ENCODE peak calls at places on chromosomes 5 and 9, in nine cellular contexts. One of them, this sample, is unnamed.

GRCh38 chr5:162496080-162496808 is 428.7 kb downstream of the GABRG2 start:
- DNase-seq in NCI-H524: no peak
- DNase-seq in foreskin keratinocyte: no peak
- DNase-seq in kidney glomerular epithelial cell: no peak
- DNase-seq in stimulated activated CD4-positive, alpha-beta T cell treated with anti-CD3 and anti-CD28 coated beads, TNF-alpha, amount 100 ng/mL, for 48 hours: no peak
- DNase-seq in pancreas: no peak
- DNase-seq in EH: no peak
- DNase-seq in progenitor cell of endocrine pancreas: no peak
- DNase-seq in HEK293T: no peak
- DNase-seq in this sample: no peak

GRCh38 chr5:177130211-177131018 is 3.2 kb upstream of the NSD1 start:
- DNase-seq in NCI-H524: no peak
- DNase-seq in foreskin keratinocyte: peak
- DNase-seq in kidney glomerular epithelial cell: no peak
- DNase-seq in stimulated activated CD4-positive, alpha-beta T cell treated with anti-CD3 and anti-CD28 coated beads, TNF-alpha, amount 100 ng/mL, for 48 hours: no peak
- DNase-seq in pancreas: no peak
- DNase-seq in EH: peak
- DNase-seq in progenitor cell of endocrine pancreas: no peak
- DNase-seq in HEK293T: no peak
- DNase-seq in this sample: no peak

GRCh38 chr5:106121972-106122605 is 1548.6 kb downstream of the EFNA5 start:
- DNase-seq in NCI-H524: no peak
- DNase-seq in foreskin keratinocyte: peak
- DNase-seq in kidney glomerular epithelial cell: no peak
- DNase-seq in stimulated activated CD4-positive, alpha-beta T cell treated with anti-CD3 and anti-CD28 coated beads, TNF-alpha, amount 100 ng/mL, for 48 hours: no peak
- DNase-seq in pancreas: no peak
- DNase-seq in EH: peak
- DNase-seq in progenitor cell of endocrine pancreas: no peak
- DNase-seq in HEK293T: peak
- DNase-seq in this sample: peak

GRCh38 chr5:77560677-77561263 is 68.7 kb upstream of the WDR41 start:
- DNase-seq in NCI-H524: peak
- DNase-seq in foreskin keratinocyte: peak
- DNase-seq in kidney glomerular epithelial cell: peak
- DNase-seq in stimulated activated CD4-positive, alpha-beta T cell treated with anti-CD3 and anti-CD28 coated beads, TNF-alpha, amount 100 ng/mL, for 48 hours: no peak
- DNase-seq in pancreas: no peak
- DNase-seq in EH: peak
- DNase-seq in progenitor cell of endocrine pancreas: no peak
- DNase-seq in HEK293T: peak
- DNase-seq in this sample: peak

GRCh38 chr9:84366683-84367082 is 26.1 kb upstream of the SLC28A3 start:
- DNase-seq in NCI-H524: no peak
- DNase-seq in foreskin keratinocyte: no peak
- DNase-seq in kidney glomerular epithelial cell: no peak
- DNase-seq in stimulated activated CD4-positive, alpha-beta T cell treated with anti-CD3 and anti-CD28 coated beads, TNF-alpha, amount 100 ng/mL, for 48 hours: no peak
- DNase-seq in pancreas: no peak
- DNase-seq in EH: no peak
- DNase-seq in progenitor cell of endocrine pancreas: no peak
- DNase-seq in HEK293T: no peak
- DNase-seq in this sample: peak

GRCh38 chr9:68476889-68477288 is 63.8 kb downstream of the TMEM252 start:
- DNase-seq in NCI-H524: no peak
- DNase-seq in foreskin keratinocyte: no peak
- DNase-seq in kidney glomerular epithelial cell: no peak
- DNase-seq in stimulated activated CD4-positive, alpha-beta T cell treated with anti-CD3 and anti-CD28 coated beads, TNF-alpha, amount 100 ng/mL, for 48 hours: no peak
- DNase-seq in pancreas: no peak
- DNase-seq in EH: no peak
- DNase-seq in progenitor cell of endocrine pancreas: no peak
- DNase-seq in HEK293T: no peak
- DNase-seq in this sample: no peak

GRCh38 chr5:32522429-32523143 is 62.8 kb upstream of the SUB1 start:
- DNase-seq in NCI-H524: no peak
- DNase-seq in foreskin keratinocyte: no peak
- DNase-seq in kidney glomerular epithelial cell: no peak
- DNase-seq in stimulated activated CD4-positive, alpha-beta T cell treated with anti-CD3 and anti-CD28 coated beads, TNF-alpha, amount 100 ng/mL, for 48 hours: peak
- DNase-seq in pancreas: no peak
- DNase-seq in EH: peak
- DNase-seq in progenitor cell of endocrine pancreas: no peak
- DNase-seq in HEK293T: no peak
- DNase-seq in this sample: no peak

GRCh38 chr5:169944115-169944514 is 36.2 kb downstream of the INSYN2B start:
- DNase-seq in NCI-H524: no peak
- DNase-seq in foreskin keratinocyte: peak
- DNase-seq in kidney glomerular epithelial cell: no peak
- DNase-seq in stimulated activated CD4-positive, alpha-beta T cell treated with anti-CD3 and anti-CD28 coated beads, TNF-alpha, amount 100 ng/mL, for 48 hours: no peak
- DNase-seq in pancreas: no peak
- DNase-seq in EH: no peak
- DNase-seq in progenitor cell of endocrine pancreas: no peak
- DNase-seq in HEK293T: no peak
- DNase-seq in this sample: peak

GRCh38 chr5:178207183-178207916 is 3.0 kb downstream of the HNRNPAB start:
- DNase-seq in NCI-H524: no peak
- DNase-seq in foreskin keratinocyte: peak
- DNase-seq in kidney glomerular epithelial cell: peak
- DNase-seq in stimulated activated CD4-positive, alpha-beta T cell treated with anti-CD3 and anti-CD28 coated beads, TNF-alpha, amount 100 ng/mL, for 48 hours: no peak
- DNase-seq in pancreas: peak
- DNase-seq in EH: peak
- DNase-seq in progenitor cell of endocrine pancreas: no peak
- DNase-seq in HEK293T: no peak
- DNase-seq in this sample: peak

GRCh38 chr5:150261231-150261630 is 28.3 kb downstream of the CAMK2A start:
- DNase-seq in NCI-H524: no peak
- DNase-seq in foreskin keratinocyte: peak
- DNase-seq in kidney glomerular epithelial cell: peak
- DNase-seq in stimulated activated CD4-positive, alpha-beta T cell treated with anti-CD3 and anti-CD28 coated beads, TNF-alpha, amount 100 ng/mL, for 48 hours: no peak
- DNase-seq in pancreas: no peak
- DNase-seq in EH: peak
- DNase-seq in progenitor cell of endocrine pancreas: no peak
- DNase-seq in HEK293T: no peak
- DNase-seq in this sample: no peak

GRCh38 chr5:170497311-170498038 is 6.3 kb upstream of the KCNIP1 start:
- DNase-seq in NCI-H524: no peak
- DNase-seq in foreskin keratinocyte: no peak
- DNase-seq in kidney glomerular epithelial cell: no peak
- DNase-seq in stimulated activated CD4-positive, alpha-beta T cell treated with anti-CD3 and anti-CD28 coated beads, TNF-alpha, amount 100 ng/mL, for 48 hours: no peak
- DNase-seq in pancreas: no peak
- DNase-seq in EH: peak
- DNase-seq in progenitor cell of endocrine pancreas: no peak
- DNase-seq in HEK293T: no peak
- DNase-seq in this sample: no peak

GRCh38 chr5:1781107-1781506 is 18.5 kb downstream of the MRPL36 start:
- DNase-seq in NCI-H524: no peak
- DNase-seq in foreskin keratinocyte: no peak
- DNase-seq in kidney glomerular epithelial cell: no peak
- DNase-seq in stimulated activated CD4-positive, alpha-beta T cell treated with anti-CD3 and anti-CD28 coated beads, TNF-alpha, amount 100 ng/mL, for 48 hours: no peak
- DNase-seq in pancreas: no peak
- DNase-seq in EH: no peak
- DNase-seq in progenitor cell of endocrine pancreas: no peak
- DNase-seq in HEK293T: no peak
- DNase-seq in this sample: no peak

GRCh38 chr9:89969156-89969566 is 364.3 kb downstream of the GADD45G start:
- DNase-seq in NCI-H524: no peak
- DNase-seq in foreskin keratinocyte: peak
- DNase-seq in kidney glomerular epithelial cell: no peak
- DNase-seq in stimulated activated CD4-positive, alpha-beta T cell treated with anti-CD3 and anti-CD28 coated beads, TNF-alpha, amount 100 ng/mL, for 48 hours: no peak
- DNase-seq in pancreas: no peak
- DNase-seq in EH: peak
- DNase-seq in progenitor cell of endocrine pancreas: no peak
- DNase-seq in HEK293T: no peak
- DNase-seq in this sample: peak

GRCh38 chr9:132181796-132182521 is 20.1 kb downstream of the NTNG2 start:
- DNase-seq in NCI-H524: peak
- DNase-seq in foreskin keratinocyte: no peak
- DNase-seq in kidney glomerular epithelial cell: peak
- DNase-seq in stimulated activated CD4-positive, alpha-beta T cell treated with anti-CD3 and anti-CD28 coated beads, TNF-alpha, amount 100 ng/mL, for 48 hours: no peak
- DNase-seq in pancreas: no peak
- DNase-seq in EH: no peak
- DNase-seq in progenitor cell of endocrine pancreas: no peak
- DNase-seq in HEK293T: no peak
- DNase-seq in this sample: no peak

GRCh38 chr5:179345429-179346321 is at the start of gene ADAMTS2:
- DNase-seq in NCI-H524: peak
- DNase-seq in foreskin keratinocyte: no peak
- DNase-seq in kidney glomerular epithelial cell: no peak
- DNase-seq in stimulated activated CD4-positive, alpha-beta T cell treated with anti-CD3 and anti-CD28 coated beads, TNF-alpha, amount 100 ng/mL, for 48 hours: no peak
- DNase-seq in pancreas: peak
- DNase-seq in EH: peak
- DNase-seq in progenitor cell of endocrine pancreas: no peak
- DNase-seq in HEK293T: peak
- DNase-seq in this sample: no peak

GRCh38 chr5:98779264-98779877 is 5.9 kb downstream of the RGMB start:
- DNase-seq in NCI-H524: no peak
- DNase-seq in foreskin keratinocyte: no peak
- DNase-seq in kidney glomerular epithelial cell: no peak
- DNase-seq in stimulated activated CD4-positive, alpha-beta T cell treated with anti-CD3 and anti-CD28 coated beads, TNF-alpha, amount 100 ng/mL, for 48 hours: no peak
- DNase-seq in pancreas: peak
- DNase-seq in EH: no peak
- DNase-seq in progenitor cell of endocrine pancreas: no peak
- DNase-seq in HEK293T: no peak
- DNase-seq in this sample: no peak

GRCh38 chr9:130549093-130549735 is 30.2 kb upstream of the FUBP3 start:
- DNase-seq in NCI-H524: peak
- DNase-seq in foreskin keratinocyte: peak
- DNase-seq in kidney glomerular epithelial cell: no peak
- DNase-seq in stimulated activated CD4-positive, alpha-beta T cell treated with anti-CD3 and anti-CD28 coated beads, TNF-alpha, amount 100 ng/mL, for 48 hours: no peak
- DNase-seq in pancreas: no peak
- DNase-seq in EH: no peak
- DNase-seq in progenitor cell of endocrine pancreas: no peak
- DNase-seq in HEK293T: peak
- DNase-seq in this sample: no peak

GRCh38 chr5:86461169-86461956 is 156.4 kb upstream of the COX7C start:
- DNase-seq in NCI-H524: peak
- DNase-seq in foreskin keratinocyte: no peak
- DNase-seq in kidney glomerular epithelial cell: no peak
- DNase-seq in stimulated activated CD4-positive, alpha-beta T cell treated with anti-CD3 and anti-CD28 coated beads, TNF-alpha, amount 100 ng/mL, for 48 hours: no peak
- DNase-seq in pancreas: no peak
- DNase-seq in EH: no peak
- DNase-seq in progenitor cell of endocrine pancreas: no peak
- DNase-seq in HEK293T: no peak
- DNase-seq in this sample: no peak

GRCh38 chr9:33415152-33416038 is 13.0 kb upstream of the AQP7 start:
- DNase-seq in NCI-H524: peak
- DNase-seq in foreskin keratinocyte: no peak
- DNase-seq in kidney glomerular epithelial cell: peak
- DNase-seq in stimulated activated CD4-positive, alpha-beta T cell treated with anti-CD3 and anti-CD28 coated beads, TNF-alpha, amount 100 ng/mL, for 48 hours: peak
- DNase-seq in pancreas: peak
- DNase-seq in EH: peak
- DNase-seq in progenitor cell of endocrine pancreas: peak
- DNase-seq in HEK293T: peak
- DNase-seq in this sample: peak

GRCh38 chr5:137600721-137601360 is 101.7 kb upstream of the SPOCK1 start:
- DNase-seq in NCI-H524: no peak
- DNase-seq in foreskin keratinocyte: no peak
- DNase-seq in kidney glomerular epithelial cell: no peak
- DNase-seq in stimulated activated CD4-positive, alpha-beta T cell treated with anti-CD3 and anti-CD28 coated beads, TNF-alpha, amount 100 ng/mL, for 48 hours: no peak
- DNase-seq in pancreas: no peak
- DNase-seq in EH: peak
- DNase-seq in progenitor cell of endocrine pancreas: no peak
- DNase-seq in HEK293T: no peak
- DNase-seq in this sample: no peak

GRCh38 chr5:886716-887325 is 5.8 kb downstream of the BRD9 start:
- DNase-seq in NCI-H524: peak
- DNase-seq in foreskin keratinocyte: no peak
- DNase-seq in kidney glomerular epithelial cell: no peak
- DNase-seq in stimulated activated CD4-positive, alpha-beta T cell treated with anti-CD3 and anti-CD28 coated beads, TNF-alpha, amount 100 ng/mL, for 48 hours: no peak
- DNase-seq in pancreas: no peak
- DNase-seq in EH: no peak
- DNase-seq in progenitor cell of endocrine pancreas: no peak
- DNase-seq in HEK293T: no peak
- DNase-seq in this sample: no peak

GRCh38 chr9:134185536-134186011 is 21.2 kb upstream of the RNU6ATAC start:
- DNase-seq in NCI-H524: no peak
- DNase-seq in foreskin keratinocyte: no peak
- DNase-seq in kidney glomerular epithelial cell: no peak
- DNase-seq in stimulated activated CD4-positive, alpha-beta T cell treated with anti-CD3 and anti-CD28 coated beads, TNF-alpha, amount 100 ng/mL, for 48 hours: no peak
- DNase-seq in pancreas: peak
- DNase-seq in EH: no peak
- DNase-seq in progenitor cell of endocrine pancreas: no peak
- DNase-seq in HEK293T: no peak
- DNase-seq in this sample: peak

This sample was measured in mammary epithelial cell.